ENCODE peak calls at places on chromosomes 11 and 22, in eight cellular contexts. L, J, S, R, I, F, W and H are unnamed samples. For H3K27me3, the result is how much of the 10 kb centered on the place peaks cover.

GRCh38 chr11:133082851-133083488 is 449.3 kb downstream of the OPCML start:
- DNase-seq in W (peak), J (no peak), S (peak), R (peak), I (peak), L (peak), F (peak), H (peak)

GRCh38 chr22:24142831-24143230 is 38.5 kb upstream of the SUSD2 start:
- DNase-seq in J (no peak), F (no peak), S (no peak), I (peak), R (no peak), L (no peak), W (no peak), H (no peak)

GRCh38 chr11:109130910-109131309 is 291.1 kb upstream of the C11orf87 start:
- DNase-seq in L (no peak), F (no peak), I (no peak), W (no peak), R (no peak), J (no peak), S (no peak), H (no peak)

GRCh38 chr11:47991266-47991830 is 11.0 kb downstream of the PTPRJ start:
- DNase-seq in I (peak), J (no peak), W (peak), F (no peak), R (peak), L (no peak), S (no peak), H (no peak)

GRCh38 chr22:23032681-23033080 is 37.6 kb upstream of the GNAZ start:
- DNase-seq in R (no peak), L (no peak), S (no peak), F (no peak), J (no peak), W (no peak), I (no peak), H (no peak)

GRCh38 chr11:2186669-2187266 is 15.2 kb upstream of the TH start:
- DNase-seq in W (peak), J (no peak), L (peak), I (peak), F (peak), S (peak), R (peak), H (peak)

GRCh38 chr22:18987765-18988164 is 51.7 kb upstream of the PRODH start:
- DNase-seq in L (peak), W (peak), J (no peak), R (peak), F (peak), S (no peak), I (peak), H (no peak)

GRCh38 chr11:103274025-103274424 is 164.8 kb downstream of the DYNC2H1 start:
- DNase-seq in L (no peak), F (no peak), J (no peak), S (no peak), I (no peak), R (no peak), W (no peak), H (no peak)

GRCh38 chr22:31229402-31230140 is 17.5 kb downstream of the LIMK2 start:
- DNase-seq in I (peak), W (no peak), L (peak), J (no peak), F (peak), R (peak), S (no peak), H (no peak)

GRCh38 chr11:79959318-79959717 is 518.5 kb upstream of the TENM4 start:
- DNase-seq in L (no peak), R (no peak), S (no peak), I (no peak), F (no peak), J (no peak), W (no peak), H (no peak)

GRCh38 chr11:100810146-100810545 is 123.1 kb downstream of the ARHGAP42 start:
- DNase-seq in S (no peak), L (no peak), I (no peak), W (no peak), F (no peak), R (no peak), J (no peak), H (no peak)

GRCh38 chr11:15913261-15913660 is 443.1 kb downstream of the SOX6 start:
- DNase-seq in R (no peak), W (no peak), J (no peak), S (no peak), L (peak), F (no peak), I (no peak), H (no peak)

GRCh38 chr22:46347646-46348045 is 12.1 kb downstream of the TRMU start:
- DNase-seq in F (no peak), S (no peak), L (no peak), R (no peak), W (no peak), I (no peak), J (no peak), H (no peak)

GRCh38 chr11:19191530-19192169 is 10.1 kb downstream of the CSRP3 start:
- DNase-seq in L (peak), W (no peak), S (no peak), R (no peak), J (no peak), I (peak), F (peak), H (no peak)

GRCh38 chr11:57639321-57640067 is 10.2 kb downstream of the YPEL4 start:
- DNase-seq in L (peak), R (peak), W (peak), F (peak), I (no peak), S (no peak), J (no peak), H (no peak)

GRCh38 chr11:9753031-9753430 is 89.2 kb downstream of the SWAP70 start:
- DNase-seq in I (no peak), F (no peak), S (no peak), J (no peak), L (peak), R (no peak), W (no peak), H (no peak)

GRCh38 chr11:124174001-124174400 is 9.1 kb upstream of the OR10D3 start:
- DNase-seq in S (no peak), W (peak), R (peak), L (peak), F (no peak), I (no peak), J (no peak), H (no peak)

GRCh38 chr11:45847908-45848316 is 637 bp downstream of the CRY2 start:
- DNase-seq in F (peak), J (no peak), R (peak), I (peak), S (peak), W (peak), L (peak), H (peak)

GRCh38 chr22:23419931-23420330 is 160.2 kb downstream of the IGLL1 start:
- DNase-seq in I (no peak), R (no peak), S (no peak), J (no peak), F (no peak), W (no peak), L (no peak), H (no peak)

GRCh38 chr11:59643390-59643789 is 25.4 kb downstream of the PATL1 start:
- DNase-seq in S (no peak), R (no peak), F (no peak), I (no peak), L (no peak), J (no peak), W (no peak), H (no peak)

GRCh38 chr11:74112877-74113276 is 57.9 kb downstream of the C2CD3 start:
- DNase-seq in J (no peak), R (no peak), F (no peak), I (no peak), S (no peak), L (no peak), W (no peak), H (no peak)

GRCh38 chr11:29012507-29012906 is 904.3 kb downstream of the METTL15 start:
- DNase-seq in F (no peak), L (no peak), S (no peak), J (no peak), W (no peak), R (no peak), I (no peak), H (no peak)

GRCh38 chr22:17501679-17502285 is 61.5 kb upstream of the SLC25A18 start:
- DNase-seq in L (peak), J (no peak), R (peak), F (peak), S (no peak), I (peak), W (no peak), H (peak)

GRCh38 chr11:108085672-108086071 is 35.7 kb upstream of the ACAT1 start:
- DNase-seq in I (no peak), R (no peak), F (no peak), W (no peak), L (no peak), S (no peak), J (no peak), H (no peak)

GRCh38 chr22:40377931-40378330 is 7.5 kb downstream of the SGSM3 start:
- DNase-seq in J (no peak), L (no peak), W (no peak), R (no peak), S (no peak), I (no peak), F (no peak), H (no peak)

GRCh38 chr11:64245401-64245796 is 1.3 kb downstream of the PPP1R14B start:
- DNase-seq in R (no peak), J (no peak), W (no peak), S (no peak), L (no peak), I (peak), F (no peak), H (peak)

GRCh38 chr11:76560219-76560618 is 110.3 kb downstream of the LRRC32 start:
- DNase-seq in F (no peak), S (no peak), I (no peak), W (no peak), J (no peak), R (no peak), L (no peak), H (no peak)

GRCh38 chr22:33296941-33297340 is 238.8 kb upstream of the SYN3 start:
- DNase-seq in W (no peak), J (no peak), F (no peak), S (no peak), I (no peak), L (no peak), R (no peak), H (no peak)

GRCh38 chr22:23904855-23905254 is 10.7 kb downstream of the MIF start:
- DNase-seq in S (no peak), W (no peak), I (no peak), L (no peak), R (no peak), J (no peak), F (no peak), H (no peak)

GRCh38 chr11:28176231-28176853 is 68.2 kb downstream of the METTL15 start:
- DNase-seq in J (no peak), W (no peak), I (no peak), F (no peak), S (no peak), L (no peak), R (no peak), H (no peak)

GRCh38 chr11:122910775-122911174 is 28.2 kb downstream of the JHY start:
- DNase-seq in L (peak), R (peak), F (peak), S (no peak), I (no peak), W (no peak), J (no peak), H (no peak)

DNA sequence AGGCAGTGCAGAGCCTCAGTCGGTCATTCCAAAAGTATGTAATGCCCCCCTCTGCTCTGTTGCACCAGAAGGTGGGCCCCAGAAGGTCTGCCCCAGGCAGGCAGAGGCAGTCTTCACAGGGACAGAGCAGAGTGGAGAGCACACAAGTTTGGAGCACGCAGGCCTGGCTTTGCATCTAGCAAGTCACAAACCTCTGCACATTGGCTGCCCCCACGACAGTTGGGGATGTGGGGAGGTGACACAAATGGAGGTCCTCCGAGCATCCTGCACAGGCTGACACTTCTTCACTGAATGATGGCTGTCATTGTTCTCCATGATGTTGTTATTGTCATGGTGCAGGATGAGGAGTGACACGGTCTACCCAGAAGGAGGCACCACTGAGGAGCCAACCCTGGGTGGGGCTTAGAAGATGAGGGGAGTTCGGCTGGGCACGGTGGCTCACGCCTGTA is 11.9 kb downstream of the TOM1 start:
- DNase-seq in J (no peak), L (no peak), I (no peak), R (no peak), W (no peak), F (no peak), S (no peak), H (no peak)
- H3K27ac ChIP-seq in J (peak), L (peak), I (peak), R (no peak), W (no peak), F (no peak), S (no peak), H (no peak)

DNA sequence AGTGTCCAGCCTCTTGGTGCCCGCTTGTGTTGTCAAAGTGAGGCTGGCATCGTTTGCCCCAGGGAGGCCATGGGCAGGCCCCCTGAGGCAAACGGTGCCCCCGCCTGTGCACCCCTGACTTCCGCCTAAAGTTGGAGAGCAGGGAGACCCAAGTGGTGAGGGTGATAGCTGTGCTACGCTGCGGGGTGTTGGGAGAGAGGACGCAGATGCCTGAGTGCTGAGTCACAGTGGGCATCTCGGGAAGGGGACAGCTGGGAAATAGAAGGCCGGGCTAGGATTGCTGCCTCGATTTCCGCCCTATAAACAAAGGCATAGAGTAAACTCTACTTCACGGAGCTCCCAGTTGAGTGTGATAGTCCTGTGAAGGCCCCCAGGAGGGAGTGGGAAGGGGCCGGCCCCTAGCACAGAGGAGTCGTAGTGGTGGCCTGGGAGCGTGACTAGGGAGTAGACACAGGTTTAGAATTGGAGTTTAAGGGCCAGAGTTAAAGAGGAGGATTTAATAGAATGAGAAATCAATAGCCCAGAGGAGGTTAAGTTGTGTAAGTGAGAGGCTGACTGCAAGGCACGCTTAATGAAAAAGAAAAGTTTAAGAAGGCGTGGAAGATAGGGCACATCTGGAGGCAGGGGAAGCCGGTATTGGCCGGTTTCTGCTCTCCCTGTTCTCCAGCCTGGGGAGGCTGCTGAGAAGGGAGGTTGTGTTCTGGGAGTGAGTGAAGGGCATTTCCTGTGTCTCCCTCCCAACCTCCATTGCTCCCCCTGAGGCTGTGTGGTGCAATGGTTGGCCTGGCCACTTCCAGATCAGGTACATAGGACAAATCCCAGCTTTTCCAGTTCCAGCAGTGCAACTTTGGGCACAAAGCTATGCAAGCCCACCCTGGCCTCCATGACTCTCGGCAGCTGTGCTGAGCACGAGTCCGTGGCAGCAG is 6.1 kb downstream of the GRIK4 start:
- DNase-seq in S (no peak), W (no peak), L (peak), J (no peak), F (no peak), I (no peak), R (no peak), H (no peak)
- TF ChIP-seq CTCF in S (no peak), W (no peak), L (no peak), J (no peak), F (no peak), I (no peak), R (no peak), H (no peak)

GRCh38 chr11:72242141-72242540 is 1.8 kb downstream of the PHOX2A start:
- DNase-seq in S (no peak), L (no peak), I (no peak), J (no peak), R (no peak), F (no peak), W (peak), H (no peak)

GRCh38 chr11:72239849-72240460 is 4.0 kb downstream of the PHOX2A start:
- DNase-seq in R (peak), L (peak), I (peak), W (peak), S (no peak), F (no peak), J (no peak), H (no peak)

GRCh38 chr11:72243173-72243566 is 806 bp downstream of the PHOX2A start:
- DNase-seq in W (peak), F (no peak), R (no peak), I (no peak), S (no peak), L (no peak), J (no peak), H (no peak)

GRCh38 chr11:72240461-72241289 is 3.3 kb downstream of the PHOX2A start:
- DNase-seq in S (no peak), I (peak), J (no peak), R (peak), W (no peak), F (no peak), L (peak), H (no peak)

GRCh38 chr11:72241290-72241781 is 2.6 kb downstream of the PHOX2A start:
- DNase-seq in W (peak), F (peak), J (no peak), R (peak), I (no peak), S (no peak), L (no peak), H (no peak)
- H3K27me3 ChIP-seq in W (half or more), F (under half), J (under half), R (half or more), I (under half), S (under half), L (half or more), H (half or more)

DNA sequence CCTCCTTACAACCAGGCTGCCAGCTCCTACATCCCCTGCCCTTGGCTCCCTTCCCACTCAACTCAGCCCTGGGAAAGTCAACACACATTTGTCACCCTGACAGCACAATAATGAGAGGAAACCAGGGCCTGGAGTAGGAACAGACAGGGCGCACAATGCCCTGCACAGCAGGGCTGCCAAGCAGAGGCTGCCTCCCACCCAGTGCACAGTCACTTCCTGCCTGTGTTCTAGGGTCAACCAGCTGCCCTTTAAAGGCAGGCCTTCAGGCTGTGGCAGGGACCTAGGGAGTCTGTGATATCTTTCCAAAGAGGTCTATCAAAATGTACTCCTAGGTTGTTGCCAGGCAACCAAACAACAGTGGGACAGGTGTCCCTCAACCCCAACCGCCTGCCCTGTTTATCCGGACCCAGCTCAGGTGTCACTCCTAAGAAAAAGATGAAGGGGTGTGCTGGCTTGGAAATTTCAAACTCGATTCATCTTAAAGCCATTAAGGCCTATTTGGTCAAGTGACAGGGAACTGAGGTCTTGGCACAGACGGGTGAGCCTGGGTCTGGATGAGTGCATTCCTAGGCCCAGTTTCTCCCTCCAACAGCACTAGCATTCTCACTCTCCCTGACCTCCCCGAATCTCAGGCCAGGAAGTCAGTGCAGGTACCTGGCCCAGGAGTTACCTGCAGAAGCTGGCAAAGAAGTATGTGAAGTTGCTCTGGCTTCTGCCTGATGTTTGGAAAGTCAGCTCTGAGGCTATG is 110.3 kb upstream of the PITPNB start:
- DNase-seq in F (peak), I (peak), R (no peak), S (no peak), W (no peak), L (peak), J (no peak), H (no peak)
- H3K27ac ChIP-seq in F (peak), I (peak), R (no peak), S (no peak), W (no peak), L (peak), J (peak), H (no peak)

GRCh38 chr11:119029340-119030028 is 1.2 kb downstream of the SLC37A4 start:
- DNase-seq in L (peak), S (no peak), J (no peak), F (peak), R (peak), I (peak), W (no peak), H (no peak)

GRCh38 chr11:119030029-119030328 is 698 bp downstream of the SLC37A4 start:
- DNase-seq in R (no peak), W (no peak), I (no peak), F (no peak), L (no peak), J (no peak), S (no peak), H (no peak)

GRCh38 chr11:119029069-119029339 is 1.7 kb downstream of the SLC37A4 start:
- DNase-seq in I (no peak), W (no peak), L (no peak), S (no peak), R (no peak), F (no peak), J (no peak), H (no peak)

GRCh38 chr11:119031912-119032280 is 1.2 kb upstream of the SLC37A4 start:
- DNase-seq in R (no peak), I (no peak), L (no peak), W (no peak), J (no peak), S (no peak), F (no peak), H (no peak)

GRCh38 chr11:119030329-119031047 is at the start of gene SLC37A4:
- DNase-seq in F (peak), R (peak), L (peak), S (peak), I (peak), W (peak), J (peak), H (peak)
- TF ChIP-seq CTCF in F (no peak), R (no peak), L (peak), S (peak), I (no peak), W (no peak), J (no peak), H (no peak)

GRCh38 chr22:50532824-50533344 is 3.1 kb upstream of the TYMP start:
- DNase-seq in J (no peak), I (no peak), L (no peak), S (no peak), R (no peak), W (no peak), F (no peak), H (no peak)
- H3K27me3 ChIP-seq in J (under half), I (under half), L (under half), S (under half), R (half or more), W (under half), F (under half), H (under half)